ENCODE peak calls at places on chromosomes 4 and X, in eight cellular contexts. V is hepatocyte, B is GM23248, G is SK-N-SH, E is H9, K is GM23338, J is astrocyte, P is mammary epithelial cell. L is an unnamed sample.

GRCh38 chrX:109345866-109346265 is 136.0 kb downstream of the GUCY2F start:
- DNase-seq in V (peak; percentile 6), B (no peak), G (no peak), E (no peak), K (no peak), J (no peak), P (no peak), L (no peak)

GRCh38 chrX:25226151-25226550 is 210.4 kb upstream of the ARX start:
- DNase-seq in V (no peak), B (no peak), G (no peak), E (no peak), K (no peak), J (no peak), P (no peak), L (no peak)

GRCh38 chrX:2627272-2627867 is 63.7 kb upstream of the CD99 start:
- DNase-seq in V (peak; percentile 52), B (peak; percentile 39), G (peak; percentile 19), E (peak; percentile 64), K (peak; percentile 82), J (peak; percentile 14), P (peak; percentile 16), L (no peak)

GRCh38 chr4:5460106-5460801 is 248.1 kb downstream of the EVC2 start:
- DNase-seq in V (peak; percentile 43), B (peak; percentile 47), G (peak; percentile 60), E (peak; percentile 67), K (peak; percentile 71), J (no peak), P (no peak), L (peak; percentile 89)

GRCh38 chr4:1711055-1711905 is 839 bp downstream of the SLBP start:
- DNase-seq in V (peak; percentile 71), B (peak; percentile 83), G (no peak), E (peak; percentile 48), K (peak; percentile 55), J (peak; percentile 37), P (peak; percentile 56), L (peak; percentile 97)

GRCh38 chr4:81314196-81314896 is 99.3 kb upstream of the PRKG2 start:
- DNase-seq in V (peak; percentile 93), B (peak; percentile 81), G (no peak), E (no peak), K (no peak), J (no peak), P (peak; percentile 2), L (no peak)

GRCh38 chr4:131091896-131092295 is 1995.9 kb downstream of the C4orf33 start:
- DNase-seq in V (peak; percentile 53), B (peak; percentile 21), G (peak; percentile 1), E (no peak), K (peak; percentile 74), J (peak; percentile 39), P (peak; percentile 21), L (no peak)

GRCh38 chr4:126839066-126839465 is 793.7 kb upstream of the INTU start:
- DNase-seq in V (no peak), B (peak; percentile 78), G (no peak), E (no peak), K (no peak), J (peak; percentile 55), P (no peak), L (peak; percentile 79)

GRCh38 chr4:103591839-103592238 is 127.9 kb downstream of the TACR3 start:
- DNase-seq in V (no peak), B (no peak), G (no peak), E (no peak), K (no peak), J (no peak), P (no peak), L (no peak)

GRCh38 chr4:185040523-185040922 is 22.2 kb downstream of the HELT start:
- DNase-seq in V (no peak), B (no peak), G (no peak), E (no peak), K (no peak), J (no peak), P (no peak), L (no peak)

GRCh38 chr4:169899295-169899694 is 126.9 kb downstream of the MFAP3L start:
- DNase-seq in V (no peak), B (no peak), G (no peak), E (no peak), K (no peak), J (peak; percentile 87), P (peak; percentile 92), L (no peak)

GRCh38 chr4:140326395-140326993 is 47.0 kb upstream of the SCOC start:
- DNase-seq in V (peak; percentile 64), B (peak; percentile 73), G (peak; percentile 54), E (no peak), K (peak; percentile 68), J (peak; percentile 28), P (peak; percentile 22), L (no peak)

GRCh38 chrX:118370921-118371624 is 25.2 kb downstream of the WDR44 start:
- DNase-seq in V (peak; percentile 8), B (peak; percentile 78), G (no peak), E (no peak), K (no peak), J (peak; percentile 55), P (no peak), L (no peak)

GRCh38 chr4:109414938-109415337 is 18.7 kb upstream of the SEC24B start:
- DNase-seq in V (no peak), B (peak; percentile 18), G (no peak), E (no peak), K (peak; percentile 50), J (peak; percentile 61), P (no peak), L (no peak)

GRCh38 chr4:183448436-183448835 is 4.0 kb downstream of the CDKN2AIP start:
- DNase-seq in V (no peak), B (peak; percentile 32), G (no peak), E (no peak), K (no peak), J (no peak), P (no peak), L (no peak)

DNA sequence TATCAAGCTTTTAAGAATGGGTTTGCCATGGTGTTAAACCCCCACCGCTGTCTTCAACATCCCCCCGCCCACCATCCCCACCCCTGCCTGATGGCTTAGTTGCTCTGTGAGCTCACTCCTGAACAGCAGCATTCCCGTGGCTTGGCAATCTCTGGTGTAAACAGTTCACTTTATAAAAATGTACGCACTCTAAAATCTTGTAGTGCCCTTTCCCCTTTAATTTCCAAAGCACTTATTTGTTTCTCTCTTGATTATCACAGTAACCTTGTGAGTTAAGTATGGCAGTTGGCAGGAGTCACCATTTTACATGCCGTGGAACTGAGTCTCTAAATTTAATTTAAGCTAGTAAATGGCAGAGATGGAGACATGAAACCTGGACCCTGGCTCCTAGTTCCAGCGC is 123.0 kb downstream of the AFF1 start:
- DNase-seq in V (no peak), B (no peak), G (no peak), E (no peak), K (no peak), J (peak; percentile 62), P (no peak), L (peak; percentile 63)
- H3K4me1 ChIP-seq in V (peaks cover 37% of the 10 kb centered on the region), B (peaks cover 19% of the 10 kb centered on the region), G (peaks cover 4% of the 10 kb centered on the region), E (peaks cover 3% of the 10 kb centered on the region), K (peaks cover 48% of the 10 kb centered on the region), J (peaks cover 19% of the 10 kb centered on the region), P (peaks cover 27% of the 10 kb centered on the region), L (peaks cover 29% of the 10 kb centered on the region)

GRCh38 chrX:154064637-154065435 is 32.7 kb downstream of the MECP2 start:
- DNase-seq in V (no peak), B (no peak), G (no peak), E (no peak), K (no peak), J (no peak), P (no peak), L (no peak)
- H4K20me1 ChIP-seq in V (peaks cover 50% of the 10 kb centered on the region), B (no peaks in the 10 kb centered on the region), G (peaks cover 80% of the 10 kb centered on the region), E (no peaks in the 10 kb centered on the region), K (no peaks in the 10 kb centered on the region), J (peaks cover 72% of the 10 kb centered on the region), P (no peaks in the 10 kb centered on the region), L (peaks cover 54% of the 10 kb centered on the region)

DNA sequence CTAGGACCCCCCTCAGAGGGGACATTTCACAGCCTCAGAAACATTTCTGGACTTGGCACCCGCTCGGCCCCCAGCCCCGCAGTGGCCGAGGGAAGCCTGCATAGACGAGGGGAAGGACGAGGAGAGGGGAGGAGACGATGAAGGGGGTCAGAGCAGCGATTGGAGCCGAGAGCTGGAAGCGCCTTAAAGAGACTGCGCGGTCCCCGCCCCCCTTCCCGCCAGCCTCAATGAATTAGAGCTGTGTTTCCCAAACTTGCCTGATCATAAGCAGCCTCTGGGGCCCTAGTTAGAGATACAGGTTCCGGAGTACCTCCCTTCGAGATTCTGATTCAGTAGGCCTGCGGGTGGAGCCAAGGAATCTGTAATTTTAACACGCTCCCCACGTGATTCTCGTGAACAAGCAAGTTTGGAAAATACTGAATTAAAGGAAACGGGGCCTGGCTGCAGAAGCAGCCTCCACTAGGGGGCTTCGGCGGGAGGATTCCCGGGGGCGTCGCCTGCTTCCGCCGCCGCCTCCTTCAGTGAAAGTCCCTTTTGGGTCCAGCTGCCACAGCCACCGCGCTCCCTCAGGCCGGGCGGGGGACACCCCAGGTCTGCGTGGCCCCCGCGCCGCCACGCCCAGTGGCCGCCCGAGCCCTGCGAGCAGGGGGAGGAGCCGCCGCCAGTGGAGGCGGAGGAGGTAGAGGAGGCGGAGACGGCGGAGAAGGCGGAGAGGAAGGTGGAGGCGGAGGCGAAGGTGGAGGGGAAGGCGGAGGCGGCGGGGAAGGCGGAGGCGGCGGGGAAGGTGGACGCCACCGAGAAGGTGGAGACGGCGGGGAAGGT is at the start of gene USP27X:
- DNase-seq in V (peak; percentile 88), B (peak; percentile 89), G (peak; percentile 80), E (peak; percentile 72), K (peak; percentile 74), J (peak; percentile 73), P (peak; percentile 75), L (peak; percentile 92)
- H2AFZ ChIP-seq in V (peak within 1 kb of the TSS; percentile 76), B (peak within 1 kb of the TSS; percentile 92), G (peak within 1 kb of the TSS; percentile 67), E (no peak within 1 kb of the TSS), K (peak within 1 kb of the TSS; percentile 96), J (peak within 1 kb of the TSS; percentile 80), P (peak within 1 kb of the TSS; percentile 73), L (peak within 1 kb of the TSS; percentile 85)

GRCh38 chr4:26900765-26901164 is 40.1 kb downstream of the STIM2 start:
- DNase-seq in V (no peak), B (no peak), G (no peak), E (no peak), K (peak; percentile 16), J (no peak), P (no peak), L (no peak)

GRCh38 chr4:26909369-26909768 is 48.7 kb downstream of the STIM2 start:
- DNase-seq in V (no peak), B (no peak), G (no peak), E (no peak), K (no peak), J (peak; percentile 39), P (peak; percentile 58), L (no peak)

GRCh38 chr4:26899991-26900390 is 39.4 kb downstream of the STIM2 start:
- DNase-seq in V (peak; percentile 5), B (no peak), G (no peak), E (no peak), K (no peak), J (no peak), P (no peak), L (no peak)

GRCh38 chr4:26907731-26908599 is 47.3 kb downstream of the STIM2 start:
- DNase-seq in V (no peak), B (peak; percentile 11), G (no peak), E (no peak), K (no peak), J (no peak), P (no peak), L (no peak)

DNA sequence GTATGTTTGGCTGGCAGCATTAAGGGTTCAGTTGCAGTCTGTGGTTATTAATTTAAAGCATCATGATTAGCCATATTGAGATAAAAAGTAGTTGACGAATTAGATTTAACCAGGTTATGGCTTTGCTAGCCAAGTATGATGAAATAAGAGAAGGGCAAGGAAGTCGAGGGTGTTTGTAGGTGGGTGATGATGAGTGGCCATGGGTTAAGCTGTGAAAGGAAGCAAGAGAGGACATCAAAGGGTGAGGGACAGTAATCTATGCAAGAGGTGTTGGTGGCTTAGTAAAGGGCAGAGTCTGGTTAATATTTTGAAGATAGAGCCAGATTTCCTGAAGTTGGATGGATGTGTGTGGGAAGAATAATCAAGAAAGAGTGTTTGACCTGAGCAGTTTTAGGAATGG is 44.5 kb downstream of the STIM2 start:
- DNase-seq in V (no peak), B (no peak), G (no peak), E (no peak), K (no peak), J (peak; percentile 19), P (no peak), L (no peak)
- H3K4me1 ChIP-seq in V (no peaks in the 10 kb centered on the region), B (peaks cover 5% of the 10 kb centered on the region), G (no peaks in the 10 kb centered on the region), E (no peaks in the 10 kb centered on the region), K (peaks cover 25% of the 10 kb centered on the region), J (no peaks in the 10 kb centered on the region), P (peaks cover 6% of the 10 kb centered on the region), L (no peaks in the 10 kb centered on the region)